ENCODE peak calls at places on chromosomes 16 and 17, in ten cellular contexts. One of them, this sample, is unnamed.

GRCh38 chr16:4683255-4684029 is 9.9 kb upstream of the NUDT16L1 start:
- DNase-seq in tibial nerve: no peak
- DNase-seq in thoracic aorta: no peak
- DNase-seq in HT1080: no peak
- DNase-seq in NCI-H1092: no peak
- DNase-seq in activated CD4-positive, alpha-beta T cell treated with anti-CD3 and anti-CD28 coated beads, Interleukin-2, amount 10 ng/mL, durations not matched to agents 7 days and 5 days: no peak
- DNase-seq in T follicular helper cell: no peak
- DNase-seq in RWPE1: no peak
- DNase-seq in cardiac muscle cell: no peak
- DNase-seq in HEK293T: no peak
- DNase-seq in this sample: no peak

GRCh38 chr17:40313660-40314556 is 4.9 kb downstream of the RARA start:
- DNase-seq in NCI-H1092: peak
- DNase-seq in cardiac muscle cell: no peak
- DNase-seq in HT1080: no peak
- DNase-seq in activated CD4-positive, alpha-beta T cell treated with anti-CD3 and anti-CD28 coated beads, Interleukin-2, amount 10 ng/mL, durations not matched to agents 7 days and 5 days: no peak
- DNase-seq in T follicular helper cell: no peak
- DNase-seq in HEK293T: no peak
- DNase-seq in thoracic aorta: no peak
- DNase-seq in RWPE1: no peak
- DNase-seq in tibial nerve: no peak
- DNase-seq in this sample: no peak

GRCh38 chr17:44074231-44074910 is 3.8 kb downstream of the G6PC3 start:
- DNase-seq in tibial nerve: no peak
- DNase-seq in HT1080: no peak
- DNase-seq in NCI-H1092: peak
- DNase-seq in cardiac muscle cell: no peak
- DNase-seq in thoracic aorta: no peak
- DNase-seq in RWPE1: no peak
- DNase-seq in T follicular helper cell: no peak
- DNase-seq in HEK293T: no peak
- DNase-seq in activated CD4-positive, alpha-beta T cell treated with anti-CD3 and anti-CD28 coated beads, Interleukin-2, amount 10 ng/mL, durations not matched to agents 7 days and 5 days: no peak
- DNase-seq in this sample: no peak

GRCh38 chr16:57084257-57084770 is 8.1 kb upstream of the CPNE2 start:
- DNase-seq in cardiac muscle cell: peak
- DNase-seq in activated CD4-positive, alpha-beta T cell treated with anti-CD3 and anti-CD28 coated beads, Interleukin-2, amount 10 ng/mL, durations not matched to agents 7 days and 5 days: peak
- DNase-seq in thoracic aorta: peak
- DNase-seq in NCI-H1092: peak
- DNase-seq in HEK293T: peak
- DNase-seq in tibial nerve: peak
- DNase-seq in RWPE1: peak
- DNase-seq in T follicular helper cell: peak
- DNase-seq in HT1080: peak
- DNase-seq in this sample: peak

GRCh38 chr17:50149425-50150353 is 788 bp downstream of the PPP1R9B start:
- DNase-seq in T follicular helper cell: peak
- DNase-seq in cardiac muscle cell: peak
- DNase-seq in activated CD4-positive, alpha-beta T cell treated with anti-CD3 and anti-CD28 coated beads, Interleukin-2, amount 10 ng/mL, durations not matched to agents 7 days and 5 days: peak
- DNase-seq in tibial nerve: no peak
- DNase-seq in NCI-H1092: no peak
- DNase-seq in thoracic aorta: no peak
- DNase-seq in HT1080: peak
- DNase-seq in RWPE1: no peak
- DNase-seq in HEK293T: peak
- DNase-seq in this sample: peak

GRCh38 chr16:652454-653021 is 3.4 kb downstream of the WDR90 start:
- DNase-seq in RWPE1: no peak
- DNase-seq in tibial nerve: no peak
- DNase-seq in thoracic aorta: no peak
- DNase-seq in HT1080: no peak
- DNase-seq in HEK293T: no peak
- DNase-seq in T follicular helper cell: no peak
- DNase-seq in activated CD4-positive, alpha-beta T cell treated with anti-CD3 and anti-CD28 coated beads, Interleukin-2, amount 10 ng/mL, durations not matched to agents 7 days and 5 days: no peak
- DNase-seq in NCI-H1092: no peak
- DNase-seq in cardiac muscle cell: no peak
- DNase-seq in this sample: no peak

GRCh38 chr17:40175928-40176327 is 1.3 kb upstream of the RAPGEFL1 start:
- DNase-seq in tibial nerve: no peak
- DNase-seq in cardiac muscle cell: no peak
- DNase-seq in NCI-H1092: no peak
- DNase-seq in T follicular helper cell: no peak
- DNase-seq in thoracic aorta: no peak
- DNase-seq in activated CD4-positive, alpha-beta T cell treated with anti-CD3 and anti-CD28 coated beads, Interleukin-2, amount 10 ng/mL, durations not matched to agents 7 days and 5 days: no peak
- DNase-seq in HT1080: no peak
- DNase-seq in HEK293T: no peak
- DNase-seq in RWPE1: no peak
- DNase-seq in this sample: no peak

GRCh38 chr17:61291457-61292311 is 108.0 kb upstream of the TBX2 start:
- DNase-seq in HT1080: no peak
- DNase-seq in activated CD4-positive, alpha-beta T cell treated with anti-CD3 and anti-CD28 coated beads, Interleukin-2, amount 10 ng/mL, durations not matched to agents 7 days and 5 days: no peak
- DNase-seq in T follicular helper cell: no peak
- DNase-seq in HEK293T: no peak
- DNase-seq in RWPE1: no peak
- DNase-seq in tibial nerve: no peak
- DNase-seq in thoracic aorta: no peak
- DNase-seq in cardiac muscle cell: peak
- DNase-seq in NCI-H1092: peak
- DNase-seq in this sample: no peak

GRCh38 chr16:57938936-57939871 is 31.7 kb downstream of the CNGB1 start:
- DNase-seq in NCI-H1092: no peak
- DNase-seq in thoracic aorta: no peak
- DNase-seq in activated CD4-positive, alpha-beta T cell treated with anti-CD3 and anti-CD28 coated beads, Interleukin-2, amount 10 ng/mL, durations not matched to agents 7 days and 5 days: no peak
- DNase-seq in tibial nerve: peak
- DNase-seq in HT1080: peak
- DNase-seq in T follicular helper cell: no peak
- DNase-seq in cardiac muscle cell: peak
- DNase-seq in RWPE1: peak
- DNase-seq in HEK293T: no peak
- DNase-seq in this sample: no peak

GRCh38 chr16:84836234-84836647 is 16.5 kb downstream of the CRISPLD2 start:
- DNase-seq in RWPE1: peak
- DNase-seq in activated CD4-positive, alpha-beta T cell treated with anti-CD3 and anti-CD28 coated beads, Interleukin-2, amount 10 ng/mL, durations not matched to agents 7 days and 5 days: no peak
- DNase-seq in HT1080: peak
- DNase-seq in T follicular helper cell: no peak
- DNase-seq in NCI-H1092: no peak
- DNase-seq in tibial nerve: peak
- DNase-seq in cardiac muscle cell: peak
- DNase-seq in HEK293T: no peak
- DNase-seq in thoracic aorta: peak
- DNase-seq in this sample: no peak

GRCh38 chr17:27960183-27960589 is 67.0 kb upstream of the LYRM9 start:
- DNase-seq in RWPE1: no peak
- DNase-seq in activated CD4-positive, alpha-beta T cell treated with anti-CD3 and anti-CD28 coated beads, Interleukin-2, amount 10 ng/mL, durations not matched to agents 7 days and 5 days: no peak
- DNase-seq in thoracic aorta: no peak
- DNase-seq in HEK293T: no peak
- DNase-seq in cardiac muscle cell: no peak
- DNase-seq in T follicular helper cell: no peak
- DNase-seq in HT1080: no peak
- DNase-seq in tibial nerve: no peak
- DNase-seq in NCI-H1092: no peak
- DNase-seq in this sample: no peak

GRCh38 chr17:67165201-67165600 is 79.8 kb downstream of the HELZ start:
- DNase-seq in activated CD4-positive, alpha-beta T cell treated with anti-CD3 and anti-CD28 coated beads, Interleukin-2, amount 10 ng/mL, durations not matched to agents 7 days and 5 days: no peak
- DNase-seq in NCI-H1092: no peak
- DNase-seq in RWPE1: no peak
- DNase-seq in cardiac muscle cell: peak
- DNase-seq in HEK293T: no peak
- DNase-seq in T follicular helper cell: no peak
- DNase-seq in tibial nerve: peak
- DNase-seq in HT1080: no peak
- DNase-seq in thoracic aorta: no peak
- DNase-seq in this sample: no peak

GRCh38 chr16:72938426-72939164 is 109.3 kb downstream of the ZFHX3 start:
- DNase-seq in T follicular helper cell: no peak
- DNase-seq in cardiac muscle cell: peak
- DNase-seq in activated CD4-positive, alpha-beta T cell treated with anti-CD3 and anti-CD28 coated beads, Interleukin-2, amount 10 ng/mL, durations not matched to agents 7 days and 5 days: no peak
- DNase-seq in HEK293T: no peak
- DNase-seq in NCI-H1092: no peak
- DNase-seq in thoracic aorta: peak
- DNase-seq in RWPE1: peak
- DNase-seq in HT1080: peak
- DNase-seq in tibial nerve: peak
- DNase-seq in this sample: peak

GRCh38 chr16:82761236-82761635 is 134.5 kb downstream of the CDH13 start:
- DNase-seq in HT1080: peak
- DNase-seq in NCI-H1092: no peak
- DNase-seq in cardiac muscle cell: peak
- DNase-seq in HEK293T: no peak
- DNase-seq in tibial nerve: peak
- DNase-seq in thoracic aorta: peak
- DNase-seq in RWPE1: peak
- DNase-seq in activated CD4-positive, alpha-beta T cell treated with anti-CD3 and anti-CD28 coated beads, Interleukin-2, amount 10 ng/mL, durations not matched to agents 7 days and 5 days: no peak
- DNase-seq in T follicular helper cell: no peak
- DNase-seq in this sample: no peak

GRCh38 chr17:45430006-45430737 is 2.5 kb downstream of the ARHGAP27 start:
- DNase-seq in thoracic aorta: no peak
- DNase-seq in HT1080: no peak
- DNase-seq in cardiac muscle cell: no peak
- DNase-seq in RWPE1: no peak
- DNase-seq in T follicular helper cell: no peak
- DNase-seq in NCI-H1092: no peak
- DNase-seq in activated CD4-positive, alpha-beta T cell treated with anti-CD3 and anti-CD28 coated beads, Interleukin-2, amount 10 ng/mL, durations not matched to agents 7 days and 5 days: no peak
- DNase-seq in tibial nerve: no peak
- DNase-seq in HEK293T: no peak
- DNase-seq in this sample: no peak

This sample was measured in RKO.